ENCODE peak calls at places on chromosomes 6 and 20, in seven cellular contexts. One of them, this sample, is unnamed.

GRCh38 chr6:74075323-74075722 is 379.3 kb downstream of the CD109 start:
- DNase-seq in AG09309: peak
- DNase-seq in body of pancreas: no peak
- DNase-seq in cardiac muscle cell: no peak
- DNase-seq in mammary epithelial cell: peak
- DNase-seq in upper lobe of right lung: no peak
- DNase-seq in A549: no peak
- DNase-seq in this sample: peak

GRCh38 chr6:3005874-3006273 is 6.2 kb downstream of the NQO2 start:
- DNase-seq in mammary epithelial cell: no peak
- DNase-seq in AG09309: no peak
- DNase-seq in cardiac muscle cell: no peak
- DNase-seq in upper lobe of right lung: peak
- DNase-seq in A549: no peak
- DNase-seq in body of pancreas: no peak
- DNase-seq in this sample: no peak

GRCh38 chr20:2864626-2865025 is 8.7 kb upstream of the PTPRA start:
- DNase-seq in mammary epithelial cell: no peak
- DNase-seq in A549: no peak
- DNase-seq in AG09309: no peak
- DNase-seq in cardiac muscle cell: no peak
- DNase-seq in body of pancreas: no peak
- DNase-seq in upper lobe of right lung: no peak
- DNase-seq in this sample: no peak

GRCh38 chr6:6246539-6246938 is 73.9 kb downstream of the F13A1 start:
- DNase-seq in AG09309: no peak
- DNase-seq in cardiac muscle cell: no peak
- DNase-seq in mammary epithelial cell: no peak
- DNase-seq in upper lobe of right lung: no peak
- DNase-seq in A549: no peak
- DNase-seq in body of pancreas: no peak
- DNase-seq in this sample: no peak

GRCh38 chr6:7138921-7139358 is 31.2 kb downstream of the RREB1 start:
- DNase-seq in cardiac muscle cell: no peak
- DNase-seq in AG09309: no peak
- DNase-seq in upper lobe of right lung: no peak
- DNase-seq in body of pancreas: peak
- DNase-seq in mammary epithelial cell: peak
- DNase-seq in A549: peak
- DNase-seq in this sample: no peak

GRCh38 chr20:58384821-58385220 is 4.2 kb upstream of the VAPB start:
- DNase-seq in AG09309: no peak
- DNase-seq in A549: no peak
- DNase-seq in cardiac muscle cell: no peak
- DNase-seq in mammary epithelial cell: no peak
- DNase-seq in upper lobe of right lung: no peak
- DNase-seq in body of pancreas: no peak
- DNase-seq in this sample: no peak

GRCh38 chr20:12925214-12925755 is 83.5 kb upstream of the SPTLC3 start:
- DNase-seq in AG09309: peak
- DNase-seq in body of pancreas: peak
- DNase-seq in upper lobe of right lung: no peak
- DNase-seq in cardiac muscle cell: peak
- DNase-seq in mammary epithelial cell: peak
- DNase-seq in A549: peak
- DNase-seq in this sample: peak

GRCh38 chr6:14275493-14275851 is 157.9 kb downstream of the CD83 start:
- DNase-seq in upper lobe of right lung: no peak
- DNase-seq in mammary epithelial cell: no peak
- DNase-seq in A549: no peak
- DNase-seq in body of pancreas: no peak
- DNase-seq in AG09309: no peak
- DNase-seq in cardiac muscle cell: no peak
- DNase-seq in this sample: no peak

GRCh38 chr6:107870379-107870778 is 46.3 kb upstream of the SCML4 start:
- DNase-seq in A549: no peak
- DNase-seq in body of pancreas: no peak
- DNase-seq in upper lobe of right lung: no peak
- DNase-seq in cardiac muscle cell: no peak
- DNase-seq in AG09309: no peak
- DNase-seq in mammary epithelial cell: peak
- DNase-seq in this sample: peak

GRCh38 chr6:130115036-130115435 is 96.7 kb downstream of the L3MBTL3 start:
- DNase-seq in A549: no peak
- DNase-seq in cardiac muscle cell: no peak
- DNase-seq in body of pancreas: no peak
- DNase-seq in AG09309: no peak
- DNase-seq in upper lobe of right lung: no peak
- DNase-seq in mammary epithelial cell: no peak
- DNase-seq in this sample: no peak

GRCh38 chr6:1131285-1132079 is 180.4 kb upstream of the FOXQ1 start:
- DNase-seq in A549: no peak
- DNase-seq in mammary epithelial cell: peak
- DNase-seq in body of pancreas: peak
- DNase-seq in cardiac muscle cell: peak
- DNase-seq in upper lobe of right lung: no peak
- DNase-seq in AG09309: peak
- DNase-seq in this sample: peak

GRCh38 chr6:6592836-6593235 is 4.3 kb downstream of the LY86 start:
- DNase-seq in AG09309: no peak
- DNase-seq in mammary epithelial cell: no peak
- DNase-seq in body of pancreas: no peak
- DNase-seq in A549: no peak
- DNase-seq in upper lobe of right lung: no peak
- DNase-seq in cardiac muscle cell: no peak
- DNase-seq in this sample: no peak

GRCh38 chr20:62348604-62349003 is 18.5 kb downstream of the LAMA5 start:
- DNase-seq in body of pancreas: no peak
- DNase-seq in A549: no peak
- DNase-seq in AG09309: no peak
- DNase-seq in upper lobe of right lung: no peak
- DNase-seq in mammary epithelial cell: no peak
- DNase-seq in cardiac muscle cell: no peak
- DNase-seq in this sample: no peak

GRCh38 chr20:41014557-41015088 is 14.0 kb upstream of the TOP1 start:
- DNase-seq in A549: no peak
- DNase-seq in mammary epithelial cell: no peak
- DNase-seq in body of pancreas: no peak
- DNase-seq in upper lobe of right lung: no peak
- DNase-seq in AG09309: no peak
- DNase-seq in cardiac muscle cell: no peak
- DNase-seq in this sample: no peak

GRCh38 chr6:63637865-63638445 is 2.4 kb downstream of the PHF3 start:
- DNase-seq in upper lobe of right lung: no peak
- DNase-seq in A549: no peak
- DNase-seq in body of pancreas: no peak
- DNase-seq in cardiac muscle cell: no peak
- DNase-seq in mammary epithelial cell: no peak
- DNase-seq in AG09309: no peak
- DNase-seq in this sample: no peak

GRCh38 chr20:48673485-48673884 is 154.3 kb downstream of the PREX1 start:
- DNase-seq in upper lobe of right lung: no peak
- DNase-seq in cardiac muscle cell: no peak
- DNase-seq in AG09309: no peak
- DNase-seq in A549: no peak
- DNase-seq in body of pancreas: no peak
- DNase-seq in mammary epithelial cell: no peak
- DNase-seq in this sample: no peak

GRCh38 chr6:138107078-138107751 is at the start of gene PERP:
- DNase-seq in mammary epithelial cell: peak
- DNase-seq in cardiac muscle cell: peak
- DNase-seq in body of pancreas: peak
- DNase-seq in AG09309: no peak
- DNase-seq in upper lobe of right lung: peak
- DNase-seq in A549: peak
- DNase-seq in this sample: peak
- TF ChIP-seq CTCF in mammary epithelial cell: no peak
- TF ChIP-seq CTCF in cardiac muscle cell: no peak
- TF ChIP-seq CTCF in body of pancreas: no peak
- TF ChIP-seq CTCF in AG09309: no peak
- TF ChIP-seq CTCF in upper lobe of right lung: no peak
- TF ChIP-seq CTCF in A549: peak
- TF ChIP-seq CTCF in this sample: no peak

GRCh38 chr20:63434599-63435378 is 37.7 kb downstream of the KCNQ2 start:
- DNase-seq in cardiac muscle cell: peak
- DNase-seq in upper lobe of right lung: peak
- DNase-seq in A549: peak
- DNase-seq in mammary epithelial cell: peak
- DNase-seq in AG09309: no peak
- DNase-seq in body of pancreas: peak
- DNase-seq in this sample: peak
- H3K4me3 ChIP-seq in cardiac muscle cell: no peak
- H3K4me3 ChIP-seq in upper lobe of right lung: no peak
- H3K4me3 ChIP-seq in A549: no peak
- H3K4me3 ChIP-seq in mammary epithelial cell: no peak
- H3K4me3 ChIP-seq in AG09309: no peak
- H3K4me3 ChIP-seq in body of pancreas: no peak
- H3K4me3 ChIP-seq in this sample: no peak

DNA sequence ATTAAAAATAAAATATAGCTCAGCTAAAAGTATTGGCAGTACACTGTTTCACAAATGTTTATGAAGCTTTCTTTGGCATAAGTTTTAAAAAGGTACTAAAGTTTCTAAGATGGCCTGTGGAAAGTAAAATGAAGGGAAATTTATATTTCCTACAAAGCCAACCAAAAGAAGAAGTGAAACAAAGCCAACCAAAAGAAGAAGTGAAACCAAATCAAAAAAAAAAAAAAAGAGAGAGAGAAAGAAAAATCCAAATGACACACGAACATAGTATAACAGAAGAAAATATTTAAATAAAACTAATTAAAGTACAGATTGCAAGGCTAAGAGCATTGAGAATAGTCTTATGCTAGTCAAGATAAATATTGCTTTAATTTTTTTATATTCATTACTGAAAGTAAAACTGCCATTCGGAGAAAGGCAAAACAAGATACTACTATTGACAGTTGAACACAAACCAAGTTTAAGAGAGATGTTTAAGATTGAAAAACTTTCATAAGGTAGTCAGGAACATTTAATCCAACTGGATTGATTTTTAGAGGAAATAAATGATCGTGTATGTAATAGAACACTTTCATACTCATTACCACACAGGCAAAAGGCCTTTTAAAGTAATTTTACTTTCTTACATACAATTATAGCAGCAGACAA is 12.8 kb upstream of the KHDRBS2 start:
- DNase-seq in A549: no peak
- DNase-seq in cardiac muscle cell: no peak
- DNase-seq in AG09309: no peak
- DNase-seq in body of pancreas: no peak
- DNase-seq in mammary epithelial cell: no peak
- DNase-seq in upper lobe of right lung: no peak
- DNase-seq in this sample: no peak
- TF ChIP-seq CTCF in A549: no peak
- TF ChIP-seq CTCF in cardiac muscle cell: no peak
- TF ChIP-seq CTCF in AG09309: no peak
- TF ChIP-seq CTCF in body of pancreas: no peak
- TF ChIP-seq CTCF in mammary epithelial cell: no peak
- TF ChIP-seq CTCF in upper lobe of right lung: no peak
- TF ChIP-seq CTCF in this sample: no peak

GRCh38 chr6:52363222-52363867 is 1.4 kb downstream of the PAQR8 start:
- DNase-seq in body of pancreas: no peak
- DNase-seq in AG09309: no peak
- DNase-seq in A549: no peak
- DNase-seq in cardiac muscle cell: peak
- DNase-seq in upper lobe of right lung: no peak
- DNase-seq in mammary epithelial cell: no peak
- DNase-seq in this sample: no peak

GRCh38 chr6:52365317-52365716 is 3.4 kb downstream of the PAQR8 start:
- DNase-seq in cardiac muscle cell: no peak
- DNase-seq in upper lobe of right lung: no peak
- DNase-seq in AG09309: no peak
- DNase-seq in body of pancreas: no peak
- DNase-seq in A549: no peak
- DNase-seq in mammary epithelial cell: no peak
- DNase-seq in this sample: no peak

GRCh38 chr6:52362443-52363221 is 681 bp downstream of the PAQR8 start:
- DNase-seq in mammary epithelial cell: peak
- DNase-seq in A549: no peak
- DNase-seq in body of pancreas: peak
- DNase-seq in upper lobe of right lung: peak
- DNase-seq in cardiac muscle cell: peak
- DNase-seq in AG09309: no peak
- DNase-seq in this sample: peak

GRCh38 chr6:52365871-52366540 is 4.1 kb downstream of the PAQR8 start:
- DNase-seq in A549: no peak
- DNase-seq in mammary epithelial cell: no peak
- DNase-seq in body of pancreas: no peak
- DNase-seq in upper lobe of right lung: no peak
- DNase-seq in AG09309: no peak
- DNase-seq in cardiac muscle cell: no peak
- DNase-seq in this sample: no peak

GRCh38 chr6:52364480-52365166 is 2.7 kb downstream of the PAQR8 start:
- DNase-seq in upper lobe of right lung: no peak
- DNase-seq in A549: no peak
- DNase-seq in cardiac muscle cell: no peak
- DNase-seq in AG09309: no peak
- DNase-seq in body of pancreas: no peak
- DNase-seq in mammary epithelial cell: no peak
- DNase-seq in this sample: no peak
- H3K4me3 ChIP-seq in upper lobe of right lung: no peak
- H3K4me3 ChIP-seq in A549: no peak
- H3K4me3 ChIP-seq in cardiac muscle cell: no peak
- H3K4me3 ChIP-seq in AG09309: no peak
- H3K4me3 ChIP-seq in body of pancreas: no peak
- H3K4me3 ChIP-seq in mammary epithelial cell: no peak
- H3K4me3 ChIP-seq in this sample: no peak

DNA sequence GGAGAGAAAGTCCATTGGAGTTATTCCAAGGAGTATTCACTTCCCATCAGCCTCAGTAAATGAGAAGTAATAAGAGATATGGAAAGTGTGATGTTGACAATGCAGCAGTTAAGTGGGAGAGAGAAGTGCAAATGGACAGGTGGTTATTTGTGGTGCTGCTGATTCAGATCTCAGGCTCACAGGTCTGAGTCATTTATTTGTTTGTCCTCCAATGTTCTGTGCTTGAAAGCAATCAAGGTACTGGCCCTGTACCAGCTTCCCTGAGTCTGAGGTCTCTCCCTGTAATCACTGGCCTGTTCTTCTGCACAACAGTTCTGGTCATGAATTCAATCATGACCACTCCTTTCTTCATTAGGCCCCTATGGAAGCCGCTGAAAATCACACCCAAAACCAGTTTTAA is 827.7 kb downstream of the MAFB start:
- DNase-seq in mammary epithelial cell: no peak
- DNase-seq in AG09309: no peak
- DNase-seq in upper lobe of right lung: no peak
- DNase-seq in body of pancreas: peak
- DNase-seq in cardiac muscle cell: no peak
- DNase-seq in A549: no peak
- DNase-seq in this sample: peak
- TF ChIP-seq CTCF in mammary epithelial cell: no peak
- TF ChIP-seq CTCF in AG09309: no peak
- TF ChIP-seq CTCF in upper lobe of right lung: no peak
- TF ChIP-seq CTCF in body of pancreas: no peak
- TF ChIP-seq CTCF in cardiac muscle cell: no peak
- TF ChIP-seq CTCF in A549: no peak
- TF ChIP-seq CTCF in this sample: no peak

GRCh38 chr20:52127309-52127708 is 64.3 kb downstream of the ZFP64 start:
- DNase-seq in mammary epithelial cell: no peak
- DNase-seq in A549: no peak
- DNase-seq in cardiac muscle cell: no peak
- DNase-seq in body of pancreas: no peak
- DNase-seq in AG09309: no peak
- DNase-seq in upper lobe of right lung: no peak
- DNase-seq in this sample: no peak
- H3K4me3 ChIP-seq in mammary epithelial cell: no peak
- H3K4me3 ChIP-seq in A549: no peak
- H3K4me3 ChIP-seq in cardiac muscle cell: no peak
- H3K4me3 ChIP-seq in body of pancreas: no peak
- H3K4me3 ChIP-seq in AG09309: no peak
- H3K4me3 ChIP-seq in upper lobe of right lung: no peak
- H3K4me3 ChIP-seq in this sample: no peak

GRCh38 chr20:33732166-33732970 is 572 bp downstream of the ZNF341 start:
- DNase-seq in A549: peak
- DNase-seq in cardiac muscle cell: no peak
- DNase-seq in AG09309: no peak
- DNase-seq in mammary epithelial cell: peak
- DNase-seq in upper lobe of right lung: peak
- DNase-seq in body of pancreas: peak
- DNase-seq in this sample: peak
- TF ChIP-seq CTCF in A549: no peak
- TF ChIP-seq CTCF in cardiac muscle cell: no peak
- TF ChIP-seq CTCF in AG09309: no peak
- TF ChIP-seq CTCF in mammary epithelial cell: peak
- TF ChIP-seq CTCF in upper lobe of right lung: no peak
- TF ChIP-seq CTCF in body of pancreas: no peak
- TF ChIP-seq CTCF in this sample: no peak